ENCODE peak calls at places on chromosomes 3 and 15, in five cellular contexts. U, A, Y, N and R are unnamed samples.
A peak's percentile ranks its signal among the peaks of the same experiment; 100 is the strongest.

GRCh38 chr15:42608110-42608531 is 32.7 kb downstream of the STARD9 start:
- DNase-seq in U (no peak), A (peak; percentile 1), Y (no peak), N (peak; percentile 50), R (no peak)

GRCh38 chr3:60957541-60957940 is 293.7 kb downstream of the FHIT start:
- DNase-seq in U (no peak), A (no peak), Y (no peak), N (no peak), R (no peak)

GRCh38 chr3:52454235-52454937 is 545 bp upstream of the TNNC1 start:
- DNase-seq in U (no peak), A (no peak), Y (no peak), N (no peak), R (no peak)

GRCh38 chr3:34634939-34635338 is 836.5 kb downstream of the PDCD6IP start:
- DNase-seq in U (no peak), A (no peak), Y (no peak), N (no peak), R (no peak)

GRCh38 chr3:159619341-159619885 is 369.2 kb upstream of the IL12A start:
- DNase-seq in U (peak; percentile 79), A (peak; percentile 33), Y (no peak), N (no peak), R (no peak)

GRCh38 chr3:138409171-138409570 is 25.2 kb upstream of the ESYT3 start:
- DNase-seq in U (no peak), A (no peak), Y (no peak), N (no peak), R (no peak)

GRCh38 chr15:29887719-29888118 is 65.5 kb upstream of the TJP1 start:
- DNase-seq in U (no peak), A (no peak), Y (no peak), N (no peak), R (no peak)

GRCh38 chr3:165128544-165128943 is 50.2 kb upstream of the SI start:
- DNase-seq in U (no peak), A (no peak), Y (no peak), N (no peak), R (no peak)

GRCh38 chr3:46183330-46183729 is 24.8 kb downstream of the CCR1 start:
- DNase-seq in U (no peak), A (no peak), Y (no peak), N (no peak), R (no peak)

GRCh38 chr15:67240235-67241131 is 14.0 kb downstream of the AAGAB start:
- DNase-seq in U (peak; percentile 40), A (no peak), Y (no peak), N (no peak), R (peak; percentile 46)
- H3K36me3 ChIP-seq in U (peaks cover 8% of the 10 kb centered on the region), A (peaks cover 2% of the 10 kb centered on the region), Y (no peaks in the 10 kb centered on the region), N (no peaks in the 10 kb centered on the region), R (no peaks in the 10 kb centered on the region)

GRCh38 chr15:73127302-73127936 is 75.2 kb downstream of the NEO1 start:
- DNase-seq in U (peak; percentile 56), A (peak; percentile 23), Y (no peak), N (no peak), R (peak; percentile 46)
- TF ChIP-seq CTCF in U (peak; percentile 75), A (peak; percentile 94), Y (peak; percentile 66), N (peak; percentile 91), R (peak; percentile 86)

GRCh38 chr3:58215317-58216025 is 4.7 kb upstream of the DNASE1L3 start:
- DNase-seq in U (no peak), A (no peak), Y (no peak), N (no peak), R (no peak)
- H3K4me3 ChIP-seq in U (no peak overlapping the region), A (no peak overlapping the region), Y (no peak overlapping the region), N (no peak overlapping the region), R (no peak overlapping the region)

DNA sequence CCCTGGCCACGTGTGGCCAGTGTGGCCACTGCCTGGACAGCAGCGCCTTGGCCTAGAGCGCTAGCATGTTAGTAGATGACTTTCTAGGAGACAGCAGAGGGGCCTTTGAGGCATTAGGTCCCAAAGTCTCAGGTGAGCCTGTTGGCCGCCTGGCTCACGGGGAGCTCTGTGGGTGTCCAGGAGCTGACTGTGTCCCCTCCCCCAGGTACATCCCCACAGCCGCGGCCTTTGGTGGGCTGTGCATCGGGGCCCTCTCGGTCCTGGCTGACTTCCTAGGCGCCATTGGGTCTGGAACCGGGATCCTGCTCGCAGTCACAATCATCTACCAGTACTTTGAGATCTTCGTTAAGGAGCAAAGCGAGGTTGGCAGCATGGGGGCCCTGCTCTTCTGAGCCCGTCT is 17.0 kb downstream of the SEC61A1 start:
- DNase-seq in U (no peak), A (no peak), Y (no peak), N (no peak), R (no peak)
- H3K36me3 ChIP-seq in U (peaks cover 65% of the 10 kb centered on the region), A (peaks cover 83% of the 10 kb centered on the region), Y (peaks cover 10% of the 10 kb centered on the region), N (peaks cover 10% of the 10 kb centered on the region), R (peaks cover 38% of the 10 kb centered on the region)

GRCh38 chr3:190444576-190445145 is 5.0 kb downstream of the TMEM207 start:
- DNase-seq in U (peak; percentile 48), A (no peak), Y (no peak), N (no peak), R (no peak)

GRCh38 chr3:190442240-190442639 is 7.5 kb downstream of the TMEM207 start:
- DNase-seq in U (no peak), A (no peak), Y (no peak), N (no peak), R (no peak)

GRCh38 chr3:190446492-190447301 is 3.0 kb downstream of the TMEM207 start:
- DNase-seq in U (no peak), A (peak; percentile 29), Y (no peak), N (no peak), R (no peak)

GRCh38 chr3:190444036-190444435 is 5.7 kb downstream of the TMEM207 start:
- DNase-seq in U (no peak), A (no peak), Y (no peak), N (no peak), R (no peak)

GRCh38 chr3:190443257-190443656 is 6.4 kb downstream of the TMEM207 start:
- DNase-seq in U (peak; percentile 51), A (peak; percentile 31), Y (no peak), N (no peak), R (peak; percentile 15)
- TF ChIP-seq CTCF in U (peak; percentile 78), A (peak; percentile 51), Y (no peak), N (peak; percentile 53), R (peak; percentile 13)

GRCh38 chr3:58576716-58577115 is 475 bp downstream of the FAM107A start:
- DNase-seq in U (no peak), A (no peak), Y (no peak), N (no peak), R (no peak)
- H3K4me3 ChIP-seq in U (no peak overlapping the region), A (no peak overlapping the region), Y (peak overlapping the region; percentile 59), N (no peak overlapping the region), R (no peak overlapping the region)